ENCODE peak calls at places on chromosomes 16 and 17, in seven cellular contexts. Y, Q, K, J, S, A and M are unnamed samples.

GRCh38 chr16:58121132-58121531 is 8.0 kb downstream of the CFAP20 start:
- DNase-seq in Y (no peak), Q (no peak), K (no peak), J (no peak), S (no peak), A (no peak), M (no peak)

GRCh38 chr17:51164911-51165679 is 1.1 kb upstream of the NME2 start:
- DNase-seq in Y (no peak), Q (no peak), K (no peak), J (peak; percentile 41), S (no peak), A (no peak), M (peak; percentile 78)

GRCh38 chr16:27311449-27311831 is 2.3 kb upstream of the IL4R start:
- DNase-seq in Y (no peak), Q (no peak), K (no peak), J (no peak), S (no peak), A (no peak), M (peak; percentile 71)

GRCh38 chr17:34234616-34235015 is 20.5 kb upstream of the CCL2 start:
- DNase-seq in Y (no peak), Q (no peak), K (no peak), J (no peak), S (no peak), A (no peak), M (no peak)

GRCh38 chr17:5592382-5592781 is 8.1 kb upstream of the NLRP1 start:
- DNase-seq in Y (no peak), Q (no peak), K (no peak), J (peak; percentile 38), S (no peak), A (no peak), M (peak; percentile 11)

GRCh38 chr17:6587310-6587709 is 31.0 kb upstream of the PITPNM3 start:
- DNase-seq in Y (no peak), Q (no peak), K (no peak), J (no peak), S (no peak), A (no peak), M (no peak)

GRCh38 chr17:81961087-81961514 is at the start of gene NOTUM:
- DNase-seq in Y (no peak), Q (no peak), K (peak; percentile 54), J (peak; percentile 28), S (no peak), A (no peak), M (peak; percentile 39)

GRCh38 chr16:15482068-15482747 is 47.8 kb downstream of the BMERB1 start:
- DNase-seq in Y (peak; percentile 33), Q (no peak), K (peak; percentile 65), J (no peak), S (peak; percentile 30), A (no peak), M (peak; percentile 82)

GRCh38 chr16:22726868-22727267 is 87.1 kb upstream of the HS3ST2 start:
- DNase-seq in Y (no peak), Q (no peak), K (no peak), J (no peak), S (no peak), A (no peak), M (no peak)

GRCh38 chr17:82358467-82359350 is at the start of gene TEX19:
- DNase-seq in Y (no peak), Q (no peak), K (no peak), J (peak; percentile 75), S (no peak), A (no peak), M (peak; percentile 27)

GRCh38 chr17:18957831-18958230 is 5.9 kb downstream of the SLC5A10 start:
- DNase-seq in Y (no peak), Q (no peak), K (no peak), J (no peak), S (no peak), A (no peak), M (no peak)

GRCh38 chr17:31559647-31560501 is 168.4 kb downstream of the RAB11FIP4 start:
- DNase-seq in Y (no peak), Q (no peak), K (peak; percentile 37), J (no peak), S (no peak), A (no peak), M (no peak)

GRCh38 chr16:82061861-82062525 is 26.9 kb downstream of the HSD17B2 start:
- DNase-seq in Y (no peak), Q (no peak), K (no peak), J (no peak), S (no peak), A (no peak), M (peak; percentile 42)

GRCh38 chr16:71846443-71846842 is 667 bp downstream of the ATXN1L start:
- DNase-seq in Y (no peak), Q (no peak), K (no peak), J (no peak), S (no peak), A (peak; percentile 16), M (no peak)

GRCh38 chr17:34024303-34025178 is 230.5 kb upstream of the CCL2 start:
- DNase-seq in Y (no peak), Q (no peak), K (no peak), J (no peak), S (no peak), A (no peak), M (no peak)

GRCh38 chr17:75684924-75685323 is 17.8 kb downstream of the SAP30BP start:
- DNase-seq in Y (no peak), Q (no peak), K (no peak), J (no peak), S (no peak), A (no peak), M (no peak)

GRCh38 chr16:69365901-69366300 is 14.3 kb upstream of the TMED6 start:
- DNase-seq in Y (no peak), Q (no peak), K (no peak), J (no peak), S (no peak), A (no peak), M (no peak)

GRCh38 chr16:50259334-50260205 is 6.8 kb upstream of the ADCY7 start:
- DNase-seq in Y (no peak), Q (no peak), K (peak; percentile 69), J (no peak), S (no peak), A (no peak), M (peak; percentile 96)

GRCh38 chr17:81941484-81942166 is 4.5 kb upstream of the PYCR1 start:
- DNase-seq in Y (no peak), Q (no peak), K (peak; percentile 74), J (no peak), S (no peak), A (no peak), M (peak; percentile 87)

GRCh38 chr17:48438662-48439061 is 8.6 kb upstream of the SKAP1 start:
- DNase-seq in Y (no peak), Q (no peak), K (no peak), J (no peak), S (no peak), A (no peak), M (no peak)

GRCh38 chr17:55793272-55793671 is 42.4 kb downstream of the PCTP start:
- DNase-seq in Y (no peak), Q (no peak), K (no peak), J (no peak), S (no peak), A (no peak), M (no peak)

GRCh38 chr16:84340305-84341040 is 27.9 kb upstream of the ATP2C2 start:
- DNase-seq in Y (no peak), Q (no peak), K (no peak), J (no peak), S (peak; percentile 76), A (no peak), M (no peak)

GRCh38 chr16:57984443-57985203 is 13.7 kb upstream of the CNGB1 start:
- DNase-seq in Y (peak; percentile 89), Q (no peak), K (peak; percentile 82), J (no peak), S (peak; percentile 91), A (peak; percentile 90), M (peak; percentile 64)

GRCh38 chr17:65910836-65911235 is 281.1 kb downstream of the CEP112 start:
- DNase-seq in Y (no peak), Q (no peak), K (no peak), J (no peak), S (no peak), A (no peak), M (no peak)

GRCh38 chr17:67569873-67570272 is 147.9 kb upstream of the NOL11 start:
- DNase-seq in Y (no peak), Q (no peak), K (no peak), J (no peak), S (no peak), A (no peak), M (no peak)

GRCh38 chr16:88437367-88437964 is 15.6 kb upstream of the ZFPM1 start:
- DNase-seq in Y (peak; percentile 74), Q (no peak), K (no peak), J (peak; percentile 43), S (peak; percentile 58), A (peak; percentile 45), M (peak; percentile 68)

GRCh38 chr17:37179893-37180292 is 195.9 kb upstream of the C17orf78 start:
- DNase-seq in Y (no peak), Q (no peak), K (no peak), J (no peak), S (no peak), A (no peak), M (no peak)

GRCh38 chr16:11901091-11901490 is 14.7 kb downstream of the GSPT1 start:
- DNase-seq in Y (no peak), Q (no peak), K (no peak), J (no peak), S (no peak), A (no peak), M (no peak)

GRCh38 chr16:66878067-66878466 is 2.2 kb upstream of the PDP2 start:
- DNase-seq in Y (no peak), Q (no peak), K (no peak), J (no peak), S (no peak), A (no peak), M (no peak)

GRCh38 chr17:81282876-81283275 is 12.2 kb downstream of the SLC38A10 start:
- DNase-seq in Y (no peak), Q (no peak), K (no peak), J (no peak), S (no peak), A (no peak), M (no peak)

GRCh38 chr16:28543072-28543471 is 4.3 kb upstream of the NUPR1 start:
- DNase-seq in Y (no peak), Q (peak; percentile 14), K (no peak), J (peak; percentile 8), S (no peak), A (no peak), M (no peak)

GRCh38 chr16:53435066-53435688 is 906 bp downstream of the RBL2 start:
- DNase-seq in Y (peak; percentile 74), Q (peak; percentile 34), K (peak; percentile 57), J (peak; percentile 73), S (peak; percentile 82), A (peak; percentile 63), M (peak; percentile 71)

GRCh38 chr16:12532871-12533610 is 270.6 kb downstream of the CPPED1 start:
- DNase-seq in Y (peak; percentile 42), Q (no peak), K (no peak), J (no peak), S (no peak), A (no peak), M (no peak)

GRCh38 chr16:51034481-51035109 is 116.5 kb downstream of the SALL1 start:
- DNase-seq in Y (no peak), Q (no peak), K (no peak), J (peak; percentile 82), S (no peak), A (no peak), M (no peak)

GRCh38 chr16:70688266-70688742 is 2.5 kb upstream of the MTSS2 start:
- DNase-seq in Y (no peak), Q (no peak), K (peak; percentile 73), J (peak; percentile 11), S (peak; percentile 78), A (no peak), M (no peak)

GRCh38 chr17:35766903-35767510 is 6.3 kb downstream of the C17orf50 start:
- DNase-seq in Y (no peak), Q (no peak), K (no peak), J (no peak), S (no peak), A (no peak), M (peak; percentile 26)

GRCh38 chr16:56260378-56260987 is 69.2 kb downstream of the GNAO1 start:
- DNase-seq in Y (no peak), Q (no peak), K (no peak), J (no peak), S (no peak), A (no peak), M (peak; percentile 21)

GRCh38 chr16:57741660-57742191 is 6.2 kb downstream of the KATNB1 start:
- DNase-seq in Y (no peak), Q (no peak), K (no peak), J (peak; percentile 23), S (no peak), A (no peak), M (peak; percentile 88)